ENCODE peak calls at places on chromosomes 3 and 15, in six cellular contexts. P is colonic mucosa, E is HEK293T, D is right lobe of liver, O is omental fat pad, A is SJSA1. Q is an unnamed sample.

GRCh38 chr3:105365536-105366301 is 990 bp upstream of the ALCAM start:
- DNase-seq in P (peak), E (peak), D (peak), A (peak), O (no peak), Q (peak)

GRCh38 chr3:45311327-45311726 is 77.0 kb upstream of the LARS2 start:
- DNase-seq in P (no peak), E (no peak), D (no peak), A (no peak), O (no peak), Q (no peak)

GRCh38 chr3:124939661-124940060 is 5.1 kb upstream of the MUC13 start:
- DNase-seq in E (no peak), D (no peak), P (no peak), A (no peak), O (no peak), Q (no peak)

GRCh38 chr3:151305081-151305777 is 11.4 kb downstream of the GPR87 start:
- DNase-seq in D (peak), A (peak), E (peak), O (no peak), P (peak), Q (peak)

GRCh38 chr15:67303490-67304363 is 49.1 kb downstream of the IQCH start:
- DNase-seq in D (no peak), P (peak), O (no peak), E (peak), A (no peak), Q (peak)

GRCh38 chr15:84981711-84982300 is at the start of gene PDE8A:
- DNase-seq in A (peak), D (peak), E (peak), P (no peak), O (no peak), Q (no peak)

GRCh38 chr3:46400000-46400734 is 6.7 kb downstream of the CCR5AS start:
- DNase-seq in P (no peak), A (no peak), E (no peak), D (no peak), O (no peak), Q (no peak)

GRCh38 chr15:67680645-67681044 is 138.1 kb downstream of the MAP2K5 start:
- DNase-seq in P (no peak), E (peak), D (no peak), O (no peak), A (no peak), Q (no peak)

GRCh38 chr3:60366491-60366890 is 884.8 kb downstream of the FHIT start:
- DNase-seq in P (no peak), D (no peak), O (no peak), A (no peak), E (no peak), Q (no peak)

Q was measured in cerebellar cortex.